ENCODE peak calls at places on chromosome 12, in ten cellular contexts. C is CD8-positive, alpha-beta T cell; W is WTC11; J is pancreas; X is IMR-90; Y is endothelial cell; Z is nephron progenitor cell; L is cardiac fibroblast; N is GM23338; G is dorsolateral prefrontal cortex. K is an unnamed sample.

GRCh38 chr12:16258963-16259362 is 18.5 kb downstream of the SLC15A5 start:
- DNase-seq in C (no peak), W (no peak), J (no peak), X (no peak), Y (no peak), Z (no peak), L (peak), N (no peak), G (no peak), K (no peak)

GRCh38 chr12:131860472-131861260 is 32.5 kb downstream of the MMP17 start:
- DNase-seq in C (no peak), W (peak), J (no peak), X (peak), Y (no peak), Z (no peak), L (peak), N (peak), G (no peak), K (peak)

GRCh38 chr12:65624554-65625086 is 199.7 kb upstream of the HMGA2 start:
- DNase-seq in C (no peak), W (no peak), J (no peak), X (no peak), Y (no peak), Z (no peak), L (no peak), N (no peak), G (no peak), K (no peak)

GRCh38 chr12:40152783-40153383 is 47.0 kb upstream of the SLC2A13 start:
- DNase-seq in C (peak), W (peak), J (no peak), X (peak), Y (peak), Z (peak), L (peak), N (peak), G (peak), K (no peak)

GRCh38 chr12:92078167-92079053 is 67.2 kb downstream of the BTG1 start:
- DNase-seq in C (no peak), W (no peak), J (no peak), X (peak), Y (no peak), Z (no peak), L (peak), N (no peak), G (no peak), K (no peak)

GRCh38 chr12:52285172-52285745 is 6.1 kb downstream of the KRT81 start:
- DNase-seq in C (no peak), W (no peak), J (no peak), X (peak), Y (no peak), Z (no peak), L (peak), N (no peak), G (no peak), K (no peak)

GRCh38 chr12:116691205-116691604 is 46.7 kb downstream of the SPRING1 start:
- DNase-seq in C (no peak), W (no peak), J (no peak), X (no peak), Y (no peak), Z (no peak), L (no peak), N (no peak), G (no peak), K (no peak)

GRCh38 chr12:110174373-110174996 is 50.3 kb downstream of the IFT81 start:
- DNase-seq in C (no peak), W (no peak), J (no peak), X (no peak), Y (no peak), Z (no peak), L (no peak), N (no peak), G (no peak), K (no peak)

GRCh38 chr12:53725824-53726223 is 1.4 kb downstream of the CALCOCO1 start:
- DNase-seq in C (no peak), W (no peak), J (no peak), X (peak), Y (no peak), Z (no peak), L (peak), N (no peak), G (no peak), K (no peak)

GRCh38 chr12:79434561-79434960 is 256.2 kb downstream of the PAWR start:
- DNase-seq in C (no peak), W (no peak), J (no peak), X (no peak), Y (no peak), Z (no peak), L (no peak), N (no peak), G (no peak), K (no peak)

GRCh38 chr12:121209629-121210572 is at the start of gene P2RX4:
- DNase-seq in C (peak), W (peak), J (peak), X (peak), Y (peak), Z (peak), L (peak), N (peak), G (peak), K (peak)

GRCh38 chr12:11545438-11546330 is 103.8 kb upstream of the ETV6 start:
- DNase-seq in C (peak), W (no peak), J (no peak), X (no peak), Y (no peak), Z (no peak), L (peak), N (peak), G (no peak), K (no peak)

GRCh38 chr12:2390133-2390532 is 337.3 kb downstream of the CACNA1C start:
- DNase-seq in C (no peak), W (no peak), J (no peak), X (no peak), Y (no peak), Z (no peak), L (no peak), N (no peak), G (no peak), K (no peak)

GRCh38 chr12:31387466-31387865 is 61.5 kb upstream of the SINHCAF start:
- DNase-seq in C (no peak), W (no peak), J (no peak), X (no peak), Y (no peak), Z (no peak), L (no peak), N (no peak), G (no peak), K (no peak)

GRCh38 chr12:1108276-1108675 is 117.3 kb downstream of the ERC1 start:
- DNase-seq in C (no peak), W (no peak), J (no peak), X (no peak), Y (no peak), Z (no peak), L (no peak), N (no peak), G (no peak), K (no peak)

GRCh38 chr12:120936197-120936596 is 32.0 kb upstream of the SPPL3 start:
- DNase-seq in C (no peak), W (no peak), J (no peak), X (no peak), Y (no peak), Z (no peak), L (no peak), N (no peak), G (no peak), K (no peak)

GRCh38 chr12:89707623-89707991 is 1.0 kb downstream of the ATP2B1 start:
- DNase-seq in C (no peak), W (peak), J (peak), X (no peak), Y (peak), Z (peak), L (no peak), N (peak), G (no peak), K (peak)

GRCh38 chr12:24133385-24133784 is 183.9 kb upstream of the SOX5 start:
- DNase-seq in C (no peak), W (peak), J (no peak), X (no peak), Y (no peak), Z (no peak), L (no peak), N (peak), G (no peak), K (no peak)

GRCh38 chr12:111328138-111328537 is 40.8 kb downstream of the PHETA1 start:
- DNase-seq in C (no peak), W (no peak), J (no peak), X (no peak), Y (no peak), Z (no peak), L (no peak), N (no peak), G (no peak), K (no peak)

GRCh38 chr12:111322336-111323250 is 46.3 kb downstream of the PHETA1 start:
- DNase-seq in C (no peak), W (no peak), J (peak), X (no peak), Y (no peak), Z (no peak), L (no peak), N (no peak), G (peak), K (peak)

GRCh38 chr12:111330800-111331752 is 37.8 kb downstream of the PHETA1 start:
- DNase-seq in C (no peak), W (no peak), J (no peak), X (peak), Y (no peak), Z (no peak), L (peak), N (peak), G (no peak), K (no peak)

DNA sequence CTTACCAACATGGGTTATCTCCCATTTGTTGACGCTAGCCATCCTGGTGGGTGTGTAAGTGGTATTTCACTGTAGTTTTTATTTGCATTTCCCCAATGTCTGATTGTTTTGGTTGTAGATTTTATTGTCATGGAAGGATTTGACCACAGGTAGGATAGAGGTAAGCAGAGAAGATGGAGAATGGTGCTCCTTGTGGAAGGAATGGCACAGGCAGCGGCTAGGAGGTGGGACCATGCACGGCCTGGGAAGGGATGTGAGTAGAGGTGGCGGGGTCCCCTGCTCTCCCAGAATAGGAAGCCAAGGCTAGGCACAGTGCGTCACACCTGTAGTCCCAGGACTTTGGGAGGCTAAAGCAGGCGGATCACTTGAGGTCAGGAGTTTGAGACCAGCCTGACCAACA is 41.4 kb downstream of the PHETA1 start:
- DNase-seq in C (no peak), W (no peak), J (no peak), X (no peak), Y (no peak), Z (no peak), L (no peak), N (peak), G (no peak), K (no peak)
- TF ChIP-seq CTCF in C (no peak), W (no peak), J (no peak), X (no peak), Y (peak), Z (no peak), L (no peak), N (peak), G (no peak), K (no peak)

GRCh38 chr12:48336066-48336465 is 14.7 kb downstream of the ZNF641 start:
- DNase-seq in C (no peak), W (no peak), J (no peak), X (no peak), Y (no peak), Z (no peak), L (no peak), N (no peak), G (no peak), K (no peak)

GRCh38 chr12:48340891-48341290 is 9.8 kb downstream of the ZNF641 start:
- DNase-seq in C (no peak), W (no peak), J (no peak), X (no peak), Y (no peak), Z (no peak), L (peak), N (no peak), G (no peak), K (no peak)

GRCh38 chr12:48331389-48331788 is 19.3 kb downstream of the ZNF641 start:
- DNase-seq in C (no peak), W (no peak), J (no peak), X (no peak), Y (no peak), Z (no peak), L (no peak), N (no peak), G (no peak), K (no peak)

GRCh38 chr12:48334807-48335206 is 15.9 kb downstream of the ZNF641 start:
- DNase-seq in C (no peak), W (no peak), J (no peak), X (no peak), Y (no peak), Z (no peak), L (no peak), N (no peak), G (no peak), K (no peak)

DNA sequence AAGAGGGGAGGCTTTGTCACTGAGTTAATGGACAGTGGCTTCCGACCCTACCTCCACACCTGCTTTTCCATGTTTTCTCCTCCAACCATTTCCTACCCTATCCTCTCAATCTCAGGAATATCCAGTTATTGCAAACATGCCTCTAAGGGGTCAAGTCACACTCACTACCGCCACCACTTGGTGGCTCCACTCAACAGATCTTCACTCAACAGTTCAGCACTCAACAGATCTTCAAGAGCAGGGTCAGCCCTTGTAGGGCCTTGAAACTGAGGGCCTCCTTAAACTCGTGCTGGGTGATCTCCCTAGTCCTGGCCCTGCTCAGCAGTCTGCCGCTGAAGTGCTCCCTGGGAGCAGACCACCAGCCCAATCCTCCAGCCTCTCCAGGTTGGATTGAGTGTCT is 14.2 kb downstream of the ZNF641 start:
- DNase-seq in C (no peak), W (peak), J (no peak), X (no peak), Y (no peak), Z (no peak), L (peak), N (peak), G (no peak), K (no peak)
- TF ChIP-seq CTCF in C (no peak), W (no peak), J (no peak), X (no peak), Y (no peak), Z (no peak), L (no peak), N (peak), G (no peak), K (no peak)

GRCh38 chr12:50057000-50057841 is at the start of gene ASIC1:
- DNase-seq in C (no peak), W (peak), J (peak), X (peak), Y (peak), Z (peak), L (peak), N (peak), G (peak), K (peak)
- TF ChIP-seq CTCF in C (no peak), W (no peak), J (no peak), X (no peak), Y (no peak), Z (no peak), L (no peak), N (no peak), G (peak), K (no peak)

GRCh38 chr12:3644103-3644502 is 108.8 kb downstream of the CRACR2A start:
- DNase-seq in C (no peak), W (no peak), J (no peak), X (no peak), Y (no peak), Z (no peak), L (no peak), N (no peak), G (no peak), K (no peak)
- TF ChIP-seq CTCF in C (no peak), W (no peak), J (no peak), X (no peak), Y (no peak), Z (no peak), L (no peak), N (no peak), G (peak), K (no peak)

GRCh38 chr12:96117460-96117859 is 76.7 kb upstream of the ELK3 start:
- DNase-seq in C (no peak), W (no peak), J (no peak), X (no peak), Y (no peak), Z (no peak), L (no peak), N (no peak), G (no peak), K (no peak)

GRCh38 chr12:96121271-96121711 is 72.9 kb upstream of the ELK3 start:
- DNase-seq in C (no peak), W (no peak), J (no peak), X (peak), Y (no peak), Z (no peak), L (peak), N (no peak), G (no peak), K (no peak)

DNA sequence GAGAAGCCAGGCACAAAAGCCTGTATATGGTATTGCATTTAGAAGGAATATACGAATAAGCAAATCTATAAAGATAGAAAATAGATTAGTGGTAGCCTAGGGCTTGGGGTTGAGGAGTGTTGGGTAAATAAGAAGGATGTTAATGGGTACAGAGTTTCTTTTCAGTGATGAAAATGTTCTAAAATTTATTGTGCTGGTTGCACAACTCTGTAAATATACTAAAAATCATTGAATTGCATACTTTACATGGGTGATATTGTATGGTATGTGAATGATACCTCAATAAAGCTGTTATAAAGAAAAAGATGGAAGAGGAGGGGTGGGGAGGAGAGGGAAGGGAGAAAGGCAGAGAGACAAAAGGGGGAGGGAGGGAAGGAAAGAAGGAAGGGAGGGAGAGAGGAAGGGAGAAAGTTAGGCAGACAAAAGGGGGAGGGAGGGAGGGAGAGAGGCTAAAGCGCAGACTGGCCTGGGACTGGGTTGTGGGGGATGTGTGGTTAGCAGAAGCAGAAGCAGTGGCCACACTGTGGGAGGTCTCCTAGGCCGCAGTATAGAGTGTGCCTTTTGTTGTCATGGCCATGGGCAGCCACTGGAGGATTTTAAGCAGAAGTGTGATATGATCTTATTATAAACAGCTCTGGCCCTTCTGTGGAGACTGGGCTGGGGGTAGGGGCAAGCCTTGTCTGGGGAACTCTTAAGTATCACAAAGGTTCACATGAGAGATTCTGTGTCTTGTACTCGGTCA is 73.6 kb upstream of the ELK3 start:
- DNase-seq in C (no peak), W (peak), J (no peak), X (no peak), Y (no peak), Z (peak), L (no peak), N (peak), G (no peak), K (no peak)
- TF ChIP-seq CTCF in C (no peak), W (no peak), J (no peak), X (no peak), Y (no peak), Z (peak), L (no peak), N (no peak), G (no peak), K (no peak)

DNA sequence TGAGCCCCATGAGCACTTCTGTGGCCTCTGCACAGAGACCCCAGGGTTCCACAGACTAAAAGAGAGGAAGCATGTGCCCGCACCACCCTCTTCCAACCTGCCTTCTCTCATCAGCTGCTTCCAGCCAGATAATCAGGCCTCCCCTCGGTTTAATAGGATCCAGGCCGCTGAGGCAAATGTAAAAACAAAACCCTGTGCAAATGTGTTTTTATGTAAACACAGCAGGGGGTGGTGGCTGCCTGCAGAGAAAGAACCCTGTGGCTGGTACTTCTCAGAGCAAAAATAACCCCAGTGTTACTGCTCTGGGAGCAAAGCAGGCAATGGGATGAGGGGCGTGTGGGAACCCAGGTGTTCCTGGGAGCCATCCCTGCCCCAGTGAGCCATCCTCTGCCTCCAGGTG is 46.2 kb downstream of the WSCD2 start:
- DNase-seq in C (no peak), W (peak), J (no peak), X (no peak), Y (no peak), Z (no peak), L (no peak), N (peak), G (no peak), K (no peak)
- TF ChIP-seq CTCF in C (no peak), W (no peak), J (no peak), X (no peak), Y (no peak), Z (no peak), L (no peak), N (no peak), G (no peak), K (no peak)

GRCh38 chr12:118855858-118856257 is 125.5 kb upstream of the SRRM4 start:
- DNase-seq in C (no peak), W (no peak), J (no peak), X (no peak), Y (no peak), Z (no peak), L (no peak), N (no peak), G (no peak), K (no peak)

GRCh38 chr12:118853634-118854033 is 127.7 kb upstream of the SRRM4 start:
- DNase-seq in C (no peak), W (peak), J (no peak), X (no peak), Y (peak), Z (no peak), L (peak), N (peak), G (peak), K (no peak)

DNA sequence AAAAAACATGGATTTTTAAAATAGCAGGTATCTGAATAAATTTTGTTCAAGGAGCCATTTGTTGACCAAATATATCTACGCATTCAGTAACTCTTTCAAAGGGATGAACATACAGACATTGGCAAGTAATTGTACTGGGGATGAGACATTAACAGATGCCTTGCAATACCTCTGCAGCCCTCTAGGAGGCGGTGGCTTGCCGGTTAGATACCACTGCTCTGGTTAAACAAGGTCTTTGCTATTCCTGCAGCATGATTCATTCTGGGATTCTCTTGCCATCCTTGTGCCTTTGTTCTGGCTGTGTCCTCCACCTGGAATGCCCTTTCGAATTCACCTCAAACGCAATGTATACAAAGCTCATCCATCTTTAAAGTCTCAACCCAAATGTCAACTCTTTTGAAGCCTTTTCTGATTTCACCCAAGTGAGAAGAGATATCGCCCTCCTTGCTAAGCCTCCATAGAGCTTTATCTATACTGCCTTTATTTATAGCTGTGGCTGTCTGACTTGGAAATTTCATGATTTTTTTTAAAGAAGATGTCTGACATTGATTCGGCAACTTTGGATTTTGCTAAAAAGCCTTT is 131.0 kb upstream of the SRRM4 start:
- DNase-seq in C (no peak), W (peak), J (peak), X (no peak), Y (peak), Z (peak), L (peak), N (peak), G (no peak), K (peak)
- TF ChIP-seq CTCF in C (no peak), W (peak), J (peak), X (no peak), Y (peak), Z (peak), L (peak), N (peak), G (peak), K (peak)

GRCh38 chr12:107133462-107133861 is 40.1 kb upstream of the CRY1 start:
- DNase-seq in C (no peak), W (no peak), J (no peak), X (no peak), Y (no peak), Z (no peak), L (no peak), N (no peak), G (no peak), K (no peak)
- TF ChIP-seq CTCF in C (no peak), W (no peak), J (no peak), X (no peak), Y (no peak), Z (no peak), L (no peak), N (no peak), G (no peak), K (no peak)